ENCODE peak calls at places on chromosomes 1 and 21, in seven cellular contexts. U is GM20000; T is EL; V is activated T-helper 9 cell treated with anti-CD3 and anti-CD28 coated beads, Interleukin-2, amount 50 U/mL, for 16 hours; Q is effector memory CD4-positive, alpha-beta T cell; D is NCI-H1048; R is activated CD8-positive, alpha-beta memory T cell treated with anti-CD3 and anti-CD28 coated beads, Interleukin-2, amount 50 U/mL, for 48 hours. Y is an unnamed sample.

GRCh38 chr1:119799003-119799402 is 12.3 kb downstream of the REG4 start:
- DNase-seq in V (no peak), Q (no peak), U (no peak), T (no peak), R (no peak), D (no peak), Y (no peak)

GRCh38 chr1:1988061-1988945 is 15.3 kb downstream of the CFAP74 start:
- DNase-seq in V (no peak), T (no peak), R (no peak), U (no peak), D (no peak), Q (no peak), Y (no peak)

GRCh38 chr1:35886606-35887431 is 3.8 kb downstream of the AGO1 start:
- DNase-seq in Q (no peak), R (no peak), D (no peak), U (peak), T (no peak), V (no peak), Y (no peak)

GRCh38 chr1:231750818-231751623 is 124.4 kb downstream of the DISC1 start:
- DNase-seq in R (no peak), Q (no peak), U (no peak), T (no peak), D (no peak), V (no peak), Y (no peak)

GRCh38 chr1:91803847-91804545 is 82.0 kb downstream of the TGFBR3 start:
- DNase-seq in U (peak), D (no peak), Q (peak), V (peak), T (no peak), R (peak), Y (no peak)

GRCh38 chr21:42314616-42315295 is 453 bp downstream of the TFF3 start:
- DNase-seq in T (no peak), R (peak), V (no peak), Q (no peak), D (no peak), U (no peak), Y (no peak)

GRCh38 chr1:186943891-186944686 is 115.3 kb downstream of the PLA2G4A start:
- DNase-seq in T (no peak), V (no peak), R (no peak), D (no peak), U (no peak), Q (no peak), Y (no peak)

GRCh38 chr1:17282836-17283235 is 25.2 kb upstream of the PADI4 start:
- DNase-seq in R (no peak), V (no peak), U (no peak), Q (no peak), T (no peak), D (no peak), Y (no peak)

GRCh38 chr1:42927920-42928505 is 30.7 kb downstream of the SLC2A1 start:
- DNase-seq in V (no peak), D (no peak), R (no peak), T (no peak), Q (no peak), U (no peak), Y (no peak)

GRCh38 chr1:147225193-147225730 is at the start of gene FMO5:
- DNase-seq in Q (peak), R (peak), T (peak), D (no peak), U (peak), V (peak), Y (peak)

GRCh38 chr1:7262611-7263010 is 477.4 kb downstream of the CAMTA1 start:
- DNase-seq in T (no peak), R (no peak), D (no peak), Q (no peak), V (no peak), U (no peak), Y (no peak)

GRCh38 chr1:193338194-193338593 is 151.8 kb upstream of the B3GALT2 start:
- DNase-seq in D (no peak), V (no peak), Q (no peak), R (no peak), T (peak), U (peak), Y (no peak)

GRCh38 chr1:88983791-88984552 is 8.5 kb downstream of the KYAT3 start:
- DNase-seq in T (peak), V (no peak), D (peak), U (peak), Q (no peak), R (no peak), Y (peak)